ENCODE peak calls at places on chromosomes 3 and 15, in four cellular contexts. X is activated T-helper 1 cell treated with anti-CD3 and anti-CD28 coated beads, Interleukin-12 subunit alpha, Interleukin-12 subunit beta, Interleukin-2, Interleukin-4 antibody, amounts not matched to agents 30 ng/mL and 10 ng/mL and 1 ng/mL, durations not matched to agents 14 hours and 24 hours and 36 hours; Y is central memory CD8-positive, alpha-beta T cell; J is left cardiac atrium. F is an unnamed sample.

GRCh38 chr15:77420610-77421369 is at the start of gene HMG20A:
- DNase-seq in X (peak), Y (peak), J (peak), F (peak)

GRCh38 chr3:65230251-65231140 is 542.7 kb upstream of the ADAMTS9 start:
- DNase-seq in X (no peak), Y (no peak), J (no peak), F (no peak)

GRCh38 chr3:33544126-33544525 is 103.9 kb upstream of the UBP1 start:
- DNase-seq in X (no peak), Y (no peak), J (no peak), F (no peak)

GRCh38 chr3:16548721-16549120 is 35.2 kb upstream of the RFTN1 start:
- DNase-seq in X (no peak), Y (no peak), J (no peak), F (no peak)

GRCh38 chr15:42921049-42921731 is 612 bp upstream of the TTBK2 start:
- DNase-seq in X (peak), Y (peak), J (no peak), F (no peak)

GRCh38 chr3:33989229-33989628 is 190.8 kb downstream of the PDCD6IP start:
- DNase-seq in X (no peak), Y (no peak), J (no peak), F (no peak)

GRCh38 chr3:53180305-53181023 is 19.5 kb downstream of the PRKCD start:
- DNase-seq in X (no peak), Y (no peak), J (no peak), F (no peak)

GRCh38 chr15:71294636-71295241 is 179.5 kb downstream of the THSD4 start:
- DNase-seq in X (no peak), Y (no peak), J (peak), F (no peak)

GRCh38 chr15:52678036-52678467 is 1.1 kb downstream of the ATOSA start:
- DNase-seq in X (peak), Y (peak), J (peak), F (no peak)

GRCh38 chr3:45082139-45082538 is 56.0 kb downstream of the CLEC3B start:
- DNase-seq in X (no peak), Y (no peak), J (no peak), F (no peak)

GRCh38 chr3:182182531-182182968 is 470.8 kb downstream of the SOX2 start:
- DNase-seq in X (no peak), Y (no peak), J (no peak), F (no peak)

GRCh38 chr3:192130534-192131132 is 596.7 kb downstream of the FGF12 start:
- DNase-seq in X (no peak), Y (no peak), J (peak), F (no peak)

GRCh38 chr15:50137330-50137761 is 18.3 kb upstream of the ATP8B4 start:
- DNase-seq in X (peak), Y (no peak), J (no peak), F (no peak)

GRCh38 chr3:29594261-29594660 is 313.4 kb downstream of the RBMS3 start:
- DNase-seq in X (no peak), Y (no peak), J (no peak), F (no peak)

GRCh38 chr3:123678108-123678511 is 93.3 kb upstream of the HACD2 start:
- DNase-seq in X (no peak), Y (no peak), J (no peak), F (no peak)

GRCh38 chr3:125271127-125271526 is 58.6 kb upstream of the SLC12A8 start:
- DNase-seq in X (no peak), Y (no peak), J (no peak), F (no peak)

GRCh38 chr15:58014040-58014439 is 51.5 kb downstream of the ALDH1A2 start:
- DNase-seq in X (no peak), Y (no peak), J (no peak), F (no peak)

GRCh38 chr3:135229018-135229495 is 434.0 kb downstream of the EPHB1 start:
- DNase-seq in X (no peak), Y (no peak), J (peak), F (no peak)